ENCODE peak calls at places on chromosomes 5 and 9, in ten cellular contexts. C is left colon; Y is CD4-positive, alpha-beta T cell; M is glutamatergic neuron; G is heart right ventricle; B is NCI-H1092; W is GM12891; K is AG08396; U is SK-N-DZ; O is nucleus accumbens. Z is an unnamed sample.

GRCh38 chr5:74233571-74233970 is 407.0 kb downstream of the ENC1 start:
- DNase-seq in C (no peak), Y (no peak), M (no peak), G (no peak), B (no peak), W (no peak), K (peak), U (no peak), O (no peak), Z (peak)

GRCh38 chr5:141747646-141748229 is 65.7 kb upstream of the ARAP3 start:
- DNase-seq in C (no peak), Y (no peak), M (no peak), G (no peak), B (peak), W (no peak), K (no peak), U (no peak), O (no peak), Z (no peak)

GRCh38 chr9:93908591-93909241 is 46.4 kb downstream of the BARX1 start:
- DNase-seq in C (no peak), Y (no peak), M (peak), G (no peak), B (peak), W (no peak), K (no peak), U (no peak), O (no peak), Z (no peak)

GRCh38 chr5:54517512-54518145 is at the start of gene SNX18:
- DNase-seq in C (peak), Y (peak), M (peak), G (peak), B (peak), W (peak), K (peak), U (peak), O (peak), Z (peak)

GRCh38 chr5:124599048-124599973 is 147.1 kb downstream of the ZNF608 start:
- DNase-seq in C (no peak), Y (no peak), M (no peak), G (no peak), B (no peak), W (no peak), K (no peak), U (peak), O (no peak), Z (peak)

GRCh38 chr9:89277043-89277442 is 34.0 kb upstream of the CKS2 start:
- DNase-seq in C (no peak), Y (no peak), M (no peak), G (no peak), B (no peak), W (no peak), K (no peak), U (no peak), O (no peak), Z (no peak)

GRCh38 chr9:103661663-103662062 is 432.4 kb upstream of the SMC2 start:
- DNase-seq in C (no peak), Y (no peak), M (no peak), G (no peak), B (no peak), W (no peak), K (no peak), U (no peak), O (no peak), Z (no peak)

GRCh38 chr5:5533927-5534326 is 111.5 kb downstream of the ICE1 start:
- DNase-seq in C (no peak), Y (no peak), M (no peak), G (no peak), B (no peak), W (no peak), K (no peak), U (no peak), O (no peak), Z (no peak)

GRCh38 chr5:149141957-149142851 is 911 bp downstream of the ABLIM3 start:
- DNase-seq in C (no peak), Y (no peak), M (peak), G (peak), B (no peak), W (no peak), K (no peak), U (no peak), O (peak), Z (no peak)

GRCh38 chr5:472076-472655 is 29.2 kb downstream of the EXOC3 start:
- DNase-seq in C (peak), Y (no peak), M (peak), G (peak), B (no peak), W (no peak), K (no peak), U (no peak), O (no peak), Z (peak)

GRCh38 chr5:135688385-135688784 is 109.6 kb upstream of the CXCL14 start:
- DNase-seq in C (no peak), Y (no peak), M (no peak), G (no peak), B (no peak), W (no peak), K (no peak), U (no peak), O (no peak), Z (no peak)

GRCh38 chr5:38323645-38324295 is 65.4 kb downstream of the EGFLAM start:
- DNase-seq in C (no peak), Y (no peak), M (no peak), G (no peak), B (no peak), W (no peak), K (peak), U (no peak), O (no peak), Z (peak)

GRCh38 chr5:124057161-124057814 is 545.3 kb downstream of the CSNK1G3 start:
- DNase-seq in C (peak), Y (no peak), M (no peak), G (peak), B (peak), W (no peak), K (no peak), U (peak), O (no peak), Z (no peak)

GRCh38 chr5:68962632-68963484 is 131.0 kb upstream of the SLC30A5 start:
- DNase-seq in C (peak), Y (no peak), M (peak), G (peak), B (peak), W (no peak), K (peak), U (peak), O (peak), Z (peak)

GRCh38 chr5:145715412-145715811 is 119.7 kb downstream of the PRELID2 start:
- DNase-seq in C (no peak), Y (no peak), M (no peak), G (no peak), B (no peak), W (no peak), K (no peak), U (no peak), O (no peak), Z (no peak)

GRCh38 chr9:12426198-12426864 is 266.9 kb upstream of the TYRP1 start:
- DNase-seq in C (no peak), Y (no peak), M (no peak), G (no peak), B (peak), W (no peak), K (no peak), U (no peak), O (no peak), Z (peak)

GRCh38 chr9:35397216-35397698 is 92.7 kb upstream of the RUSC2 start:
- DNase-seq in C (no peak), Y (no peak), M (no peak), G (no peak), B (no peak), W (no peak), K (no peak), U (no peak), O (no peak), Z (no peak)

GRCh38 chr5:63401434-63402046 is 560.7 kb downstream of the HTR1A start:
- DNase-seq in C (no peak), Y (no peak), M (peak), G (peak), B (no peak), W (no peak), K (peak), U (peak), O (peak), Z (peak)

GRCh38 chr9:34072868-34073590 is 24.3 kb upstream of the UBAP2 start:
- DNase-seq in C (peak), Y (no peak), M (peak), G (no peak), B (no peak), W (no peak), K (peak), U (no peak), O (no peak), Z (peak)

GRCh38 chr5:168978500-168978899 is 322.4 kb downstream of the SLIT3 start:
- DNase-seq in C (no peak), Y (no peak), M (no peak), G (no peak), B (no peak), W (no peak), K (no peak), U (peak), O (no peak), Z (no peak)

GRCh38 chr9:132546148-132547051 is 36.0 kb upstream of the BARHL1 start:
- DNase-seq in C (no peak), Y (no peak), M (peak), G (peak), B (peak), W (peak), K (peak), U (peak), O (no peak), Z (peak)

GRCh38 chr9:35548571-35548970 is 56.5 kb upstream of the TESK1 start:
- DNase-seq in C (no peak), Y (no peak), M (no peak), G (no peak), B (no peak), W (no peak), K (no peak), U (no peak), O (no peak), Z (no peak)

GRCh38 chr9:131559416-131560000 is 14.2 kb downstream of the PRRT1B start:
- DNase-seq in C (no peak), Y (no peak), M (no peak), G (no peak), B (no peak), W (no peak), K (no peak), U (no peak), O (no peak), Z (no peak)

GRCh38 chr5:111563041-111563822 is 50.9 kb upstream of the STARD4 start:
- DNase-seq in C (no peak), Y (no peak), M (no peak), G (no peak), B (no peak), W (no peak), K (no peak), U (peak), O (no peak), Z (no peak)

GRCh38 chr5:172642926-172643325 is 1.9 kb downstream of the NEURL1B start:
- DNase-seq in C (no peak), Y (no peak), M (no peak), G (no peak), B (no peak), W (no peak), K (no peak), U (no peak), O (no peak), Z (no peak)

GRCh38 chr9:110283736-110284135 is 27.4 kb upstream of the TXN start:
- DNase-seq in C (peak), Y (no peak), M (no peak), G (no peak), B (no peak), W (no peak), K (no peak), U (no peak), O (no peak), Z (no peak)